ENCODE peak calls at places on chromosome 13, in seven cellular contexts. K, P, E, Q, G, O and F are unnamed samples.

GRCh38 chr13:39881383-39881782 is 225.9 kb downstream of the COG6 start:
- DNase-seq in O (no peak), Q (no peak), K (no peak), G (no peak), E (no peak), P (no peak), F (no peak)

GRCh38 chr13:68551701-68552522 is 1321.8 kb upstream of the PCDH9 start:
- DNase-seq in O (no peak), E (no peak), Q (no peak), K (peak; percentile 10), P (no peak), G (no peak), F (no peak)

GRCh38 chr13:20390526-20391175 is 135.0 kb downstream of the CRYL1 start:
- DNase-seq in K (no peak), E (no peak), G (peak; percentile 59), Q (no peak), P (no peak), O (no peak), F (peak; percentile 28)

GRCh38 chr13:93857126-93857525 is 622.4 kb downstream of the DCT start:
- DNase-seq in G (peak; percentile 56), Q (no peak), P (no peak), O (no peak), E (no peak), K (no peak), F (no peak)

GRCh38 chr13:27379694-27380596 is 44.5 kb upstream of the GTF3A start:
- DNase-seq in G (peak; percentile 54), P (no peak), E (peak; percentile 49), Q (peak; percentile 91), K (peak; percentile 76), O (peak; percentile 63), F (peak; percentile 72)

GRCh38 chr13:34277971-34278370 is 460.0 kb downstream of the RFC3 start:
- DNase-seq in K (no peak), G (no peak), O (no peak), E (no peak), P (no peak), Q (no peak), F (no peak)

GRCh38 chr13:26599885-26600284 is 42.4 kb downstream of the WASF3 start:
- DNase-seq in K (no peak), P (no peak), E (no peak), Q (no peak), G (no peak), O (no peak), F (no peak)

GRCh38 chr13:25468330-25469178 is 96.8 kb downstream of the ATP8A2 start:
- DNase-seq in P (no peak), Q (peak; percentile 73), E (no peak), K (no peak), G (peak; percentile 12), O (peak; percentile 31), F (peak; percentile 66)

GRCh38 chr13:83798731-83799130 is 83.5 kb downstream of the SLITRK1 start:
- DNase-seq in P (no peak), G (peak; percentile 47), Q (no peak), K (peak; percentile 36), O (no peak), E (no peak), F (no peak)

GRCh38 chr13:101514695-101515275 is 62.3 kb downstream of the ITGBL1 start:
- DNase-seq in G (peak; percentile 89), O (peak; percentile 4), K (peak; percentile 75), P (no peak), E (peak; percentile 81), Q (peak; percentile 76), F (peak; percentile 9)

GRCh38 chr13:82480415-82480814 is 1401.9 kb downstream of the SLITRK1 start:
- DNase-seq in K (peak; percentile 32), O (no peak), P (no peak), G (peak; percentile 10), E (no peak), Q (peak; percentile 51), F (no peak)

GRCh38 chr13:97385146-97385545 is 48.8 kb upstream of the RAP2A start:
- DNase-seq in K (no peak), G (no peak), E (no peak), P (no peak), Q (no peak), O (no peak), F (no peak)

GRCh38 chr13:64529874-64530485 is 2700.2 kb downstream of the PCDH9 start:
- DNase-seq in K (peak; percentile 30), E (no peak), Q (peak; percentile 73), P (no peak), O (peak; percentile 7), G (peak; percentile 17), F (peak; percentile 7)

GRCh38 chr13:33518442-33518841 is 232.9 kb upstream of the STARD13 start:
- DNase-seq in P (no peak), E (no peak), K (no peak), Q (no peak), O (no peak), G (no peak), F (no peak)

GRCh38 chr13:40568672-40569350 is 97.6 kb downstream of the FOXO1 start:
- DNase-seq in E (no peak), O (no peak), G (no peak), P (no peak), Q (no peak), K (no peak), F (no peak)

GRCh38 chr13:22517544-22517943 is 663.2 kb upstream of the SGCG start:
- DNase-seq in P (no peak), Q (peak; percentile 35), K (no peak), G (no peak), E (no peak), O (no peak), F (no peak)

GRCh38 chr13:112346173-112346898 is 29.8 kb upstream of the SPACA7 start:
- DNase-seq in K (no peak), Q (peak; percentile 53), P (no peak), E (no peak), G (no peak), O (no peak), F (no peak)

GRCh38 chr13:30690282-30691188 is 44.8 kb upstream of the ALOX5AP start:
- DNase-seq in O (no peak), G (peak; percentile 99), E (peak; percentile 77), Q (no peak), K (peak; percentile 23), P (no peak), F (no peak)

GRCh38 chr13:108227651-108228272 is 9.6 kb downstream of the ABHD13 start:
- DNase-seq in O (peak; percentile 17), P (no peak), E (peak; percentile 72), K (peak; percentile 67), Q (peak; percentile 43), G (peak; percentile 69), F (no peak)

GRCh38 chr13:53189162-53189561 is 160.5 kb downstream of the OLFM4 start:
- DNase-seq in O (no peak), P (no peak), K (no peak), E (no peak), Q (peak; percentile 23), G (no peak), F (no peak)

GRCh38 chr13:51995677-51996551 is 15.3 kb downstream of the ATP7B start:
- DNase-seq in G (no peak), K (no peak), P (no peak), O (no peak), E (no peak), Q (peak; percentile 33), F (no peak)
- TF ChIP-seq CTCF in G (no peak), K (no peak), P (no peak), O (no peak), E (no peak), Q (no peak), F (no peak)

GRCh38 chr13:73036566-73036965 is 22.2 kb upstream of the KLF5 start:
- DNase-seq in E (no peak), P (no peak), Q (no peak), G (no peak), K (no peak), O (no peak), F (no peak)

GRCh38 chr13:73040968-73041580 is 17.7 kb upstream of the KLF5 start:
- DNase-seq in G (no peak), P (no peak), E (no peak), K (peak; percentile 45), Q (no peak), O (no peak), F (no peak)

GRCh38 chr13:73040479-73040878 is 18.3 kb upstream of the KLF5 start:
- DNase-seq in P (no peak), E (no peak), Q (no peak), G (no peak), K (no peak), O (no peak), F (no peak)

GRCh38 chr13:73038064-73038463 is 20.7 kb upstream of the KLF5 start:
- DNase-seq in G (no peak), Q (peak; percentile 16), O (no peak), E (no peak), P (no peak), K (no peak), F (no peak)

DNA sequence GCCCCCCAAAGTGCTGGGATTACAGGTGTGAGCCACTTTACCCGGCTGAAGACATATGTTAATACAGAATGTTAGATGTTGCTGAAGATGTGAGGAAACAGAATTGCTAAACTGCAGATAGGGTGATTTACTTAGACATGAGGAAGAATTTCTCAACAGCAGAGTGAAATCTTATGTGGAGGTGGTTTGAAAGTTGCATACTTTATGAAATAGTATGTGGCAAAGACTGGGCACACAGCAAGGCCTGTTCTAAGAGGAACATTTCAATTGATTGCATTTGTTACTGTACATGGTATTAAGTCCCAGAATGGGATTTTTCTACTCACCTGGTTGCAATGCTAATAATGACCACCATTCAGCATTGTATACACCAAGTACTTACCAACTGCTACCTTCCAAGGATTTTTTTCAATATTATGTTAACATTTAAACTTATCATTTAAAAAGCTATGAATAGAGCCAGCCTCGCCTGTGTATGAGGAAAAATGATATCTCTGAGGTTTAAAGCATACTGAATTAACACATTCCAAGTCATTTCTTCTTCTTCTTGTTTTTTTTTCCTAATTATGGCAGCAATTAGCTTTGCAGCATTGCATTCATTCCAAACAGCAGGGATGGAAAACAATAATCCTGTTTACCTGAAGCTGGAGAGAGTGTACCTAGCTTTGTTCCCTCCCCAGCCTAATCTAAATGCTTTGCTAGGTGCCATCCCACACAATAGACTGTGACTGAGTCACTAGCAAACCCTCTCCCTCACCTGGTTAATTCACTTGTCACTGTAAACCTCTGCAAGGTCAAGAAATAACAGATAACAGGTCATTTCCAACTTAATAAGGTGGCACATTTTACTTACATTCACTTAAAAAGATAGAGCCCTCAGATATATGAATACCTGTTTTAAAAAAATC is 19.4 kb upstream of the KLF5 start:
- DNase-seq in O (no peak), P (no peak), K (peak; percentile 2), Q (peak; percentile 19), E (no peak), G (no peak), F (no peak)
- TF ChIP-seq CTCF in O (no peak), P (no peak), K (no peak), Q (no peak), E (no peak), G (no peak), F (no peak)

GRCh38 chr13:28679628-28680027 is 20.7 kb downstream of the POMP start:
- DNase-seq in K (peak; percentile 35), Q (peak; percentile 42), O (no peak), G (peak; percentile 55), P (no peak), E (no peak), F (no peak)
- TF ChIP-seq CTCF in K (peak; percentile 62), Q (peak; percentile 61), O (peak; percentile 41), G (peak; percentile 52), P (peak; percentile 32), E (no peak), F (peak; percentile 33)

DNA sequence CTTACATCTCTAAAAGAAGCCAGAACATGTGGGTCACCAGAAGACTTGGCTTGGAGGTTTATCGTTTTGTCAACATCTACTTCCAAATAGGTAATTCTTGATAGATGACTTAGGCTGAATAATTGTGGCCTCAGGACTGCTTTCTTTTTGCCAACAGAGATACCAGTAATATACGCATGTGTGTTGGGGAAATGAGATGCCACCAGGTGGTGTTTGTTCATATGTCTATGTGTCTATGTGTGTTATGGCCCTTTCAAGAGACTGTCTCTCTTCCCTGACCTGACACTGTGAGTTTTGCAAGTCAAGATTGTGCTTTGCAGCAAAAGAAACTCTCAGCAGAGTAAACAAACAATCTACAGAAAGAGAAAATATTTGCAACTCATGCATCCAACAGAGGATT is 31.6 kb upstream of the METTL21C start:
- DNase-seq in K (peak; percentile 47), O (no peak), P (no peak), E (no peak), Q (no peak), G (peak; percentile 28), F (no peak)
- TF ChIP-seq CTCF in K (peak; percentile 38), O (no peak), P (no peak), E (no peak), Q (no peak), G (peak; percentile 14), F (peak; percentile 10)